ENCODE peak calls at places on chromosome 16, in ten cellular contexts. J is CD8-positive, alpha-beta T cell; W is mammary epithelial cell; B is mucosa of descending colon; M is thoracic aorta; I is Caco-2; K is tibial nerve; E is heart left ventricle; L is psoas muscle; V is right lobe of liver. R is an unnamed sample. For H3K4me1, the result is how much of the 10 kb centered on the place peaks cover.

GRCh38 chr16:86663691-86664517 is 85.6 kb downstream of the FOXL1 start:
- DNase-seq in K (no peak), V (no peak), J (no peak), I (no peak), E (no peak), M (no peak), W (peak), L (no peak), B (no peak), R (no peak)

GRCh38 chr16:69593756-69594155 is 28.0 kb downstream of the NFAT5 start:
- DNase-seq in E (no peak), J (no peak), V (no peak), K (no peak), M (no peak), L (no peak), I (no peak), W (no peak), B (no peak), R (no peak)

GRCh38 chr16:83011939-83012338 is 385.2 kb downstream of the CDH13 start:
- DNase-seq in B (no peak), K (no peak), L (no peak), E (no peak), M (no peak), I (no peak), V (no peak), J (no peak), W (no peak), R (no peak)

GRCh38 chr16:74305978-74306784 is 9.6 kb downstream of the PSMD7 start:
- DNase-seq in W (no peak), B (no peak), I (no peak), J (no peak), M (no peak), K (no peak), V (no peak), L (no peak), E (no peak), R (no peak)

GRCh38 chr16:29023279-29024278 is 38.7 kb downstream of the LAT start:
- DNase-seq in K (no peak), V (no peak), M (no peak), J (no peak), W (peak), L (no peak), I (no peak), E (no peak), B (no peak), R (no peak)

GRCh38 chr16:54657058-54657708 is 273.5 kb upstream of the IRX5 start:
- DNase-seq in E (peak), K (no peak), B (no peak), J (no peak), M (peak), I (peak), V (no peak), W (peak), L (no peak), R (no peak)

GRCh38 chr16:50372611-50373344 is 4.0 kb upstream of the BRD7 start:
- DNase-seq in W (peak), V (no peak), I (no peak), E (peak), J (no peak), M (peak), K (no peak), B (no peak), L (peak), R (peak)

GRCh38 chr16:4768549-4769305 is 1.8 kb upstream of the ZNF500 start:
- DNase-seq in W (peak), B (peak), J (peak), L (peak), K (peak), I (peak), M (peak), V (peak), E (peak), R (peak)

GRCh38 chr16:3842994-3843393 is 37.5 kb downstream of the CREBBP start:
- DNase-seq in J (no peak), W (no peak), L (no peak), V (no peak), B (no peak), E (peak), M (no peak), I (no peak), K (no peak), R (no peak)

GRCh38 chr16:49588729-49589384 is 215.3 kb downstream of the C16orf78 start:
- DNase-seq in J (no peak), B (no peak), W (no peak), E (no peak), K (no peak), V (no peak), L (no peak), I (peak), M (no peak), R (no peak)

GRCh38 chr16:79347176-79347715 is 253.3 kb downstream of the MAF start:
- DNase-seq in I (no peak), M (no peak), J (no peak), L (no peak), V (no peak), K (no peak), B (no peak), W (no peak), E (no peak), R (no peak)

GRCh38 chr16:71453051-71453450 is 9.0 kb downstream of the ZNF23 start:
- DNase-seq in J (no peak), V (no peak), W (no peak), I (no peak), E (no peak), L (no peak), B (no peak), M (no peak), K (no peak), R (no peak)

GRCh38 chr16:67244387-67245188 is 2.7 kb downstream of the FHOD1 start:
- DNase-seq in I (no peak), V (peak), M (peak), K (no peak), L (peak), B (peak), E (peak), W (peak), J (peak), R (peak)

GRCh38 chr16:19696312-19696711 is 21.7 kb downstream of the KNOP1 start:
- DNase-seq in W (peak), J (peak), M (peak), E (peak), L (peak), B (peak), K (peak), V (peak), I (no peak), R (peak)

GRCh38 chr16:381788-382717 is at the start of gene PGAP6:
- DNase-seq in W (no peak), K (peak), E (peak), L (peak), M (no peak), I (peak), V (peak), B (peak), J (peak), R (peak)

GRCh38 chr16:47778106-47778803 is 317.1 kb downstream of the PHKB start:
- DNase-seq in B (no peak), M (no peak), J (no peak), I (no peak), L (no peak), V (no peak), E (no peak), K (no peak), W (no peak), R (no peak)

GRCh38 chr16:31052131-31052530 is 18.8 kb downstream of the STX4 start:
- DNase-seq in M (no peak), B (no peak), I (no peak), J (no peak), W (peak), K (no peak), L (no peak), E (no peak), V (no peak), R (no peak)

GRCh38 chr16:54526916-54527315 is 240.3 kb upstream of the IRX3 start:
- DNase-seq in L (no peak), M (no peak), E (no peak), J (no peak), V (no peak), K (no peak), W (peak), I (no peak), B (no peak), R (no peak)

GRCh38 chr16:63473710-63474109 is 1437.5 kb upstream of the CDH8 start:
- DNase-seq in M (no peak), J (no peak), V (no peak), I (no peak), E (no peak), L (no peak), K (no peak), B (no peak), W (no peak), R (no peak)

GRCh38 chr16:7086842-7087616 is 245.6 kb upstream of the RBFOX1 start:
- DNase-seq in B (no peak), E (peak), W (no peak), M (no peak), L (peak), K (no peak), I (peak), J (no peak), V (no peak), R (peak)

GRCh38 chr16:64356267-64356666 is 765.6 kb downstream of the CDH11 start:
- DNase-seq in I (no peak), L (no peak), M (no peak), B (no peak), J (no peak), K (no peak), E (no peak), V (no peak), W (no peak), R (no peak)

GRCh38 chr16:75304521-75305363 is 53.3 kb upstream of the BCAR1 start:
- DNase-seq in V (no peak), K (no peak), M (peak), W (peak), I (peak), B (peak), J (no peak), E (peak), L (no peak), R (peak)

GRCh38 chr16:8937803-8938202 is 25.9 kb downstream of the USP7 start:
- DNase-seq in L (no peak), J (no peak), V (no peak), K (no peak), M (no peak), B (no peak), W (no peak), I (no peak), E (no peak), R (no peak)

GRCh38 chr16:19384656-19385055 is 33.0 kb upstream of the TMC5 start:
- DNase-seq in L (no peak), K (no peak), B (peak), W (peak), J (no peak), I (no peak), E (no peak), V (no peak), M (no peak), R (no peak)

DNA sequence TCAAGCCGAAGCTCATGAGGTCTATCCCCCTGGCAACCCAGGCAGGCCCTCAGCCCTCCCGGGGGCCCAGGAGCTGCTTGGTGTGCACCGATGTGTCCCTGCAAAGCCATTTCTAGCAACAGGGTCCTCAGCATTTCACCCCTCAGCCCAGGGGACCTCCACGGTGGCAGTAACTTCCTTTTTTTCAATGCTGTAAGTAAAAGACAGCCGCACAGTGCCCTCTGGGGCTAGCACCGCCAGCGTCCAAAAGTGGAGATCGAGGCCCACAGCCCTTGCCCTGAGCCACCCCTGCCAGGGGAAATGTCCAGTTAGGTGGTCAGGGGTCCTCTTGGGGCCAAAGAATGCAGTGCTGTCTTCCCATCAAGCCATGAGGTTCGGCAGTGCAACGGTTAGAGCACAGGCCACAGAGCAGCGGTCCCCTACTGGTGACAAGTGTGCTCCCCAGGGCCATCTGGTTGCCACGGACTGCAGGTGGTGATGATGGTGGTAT is 79.9 kb downstream of the LITAF start:
- DNase-seq in M (no peak), B (no peak), K (no peak), W (no peak), J (no peak), L (peak), E (no peak), V (no peak), I (no peak), R (no peak)
- TF ChIP-seq CTCF in M (no peak), B (no peak), K (no peak), W (no peak), J (no peak), L (no peak), E (no peak), V (no peak), I (no peak), R (no peak)

GRCh38 chr16:57069635-57070350 is 22.6 kb upstream of the CPNE2 start:
- DNase-seq in B (no peak), K (no peak), E (no peak), J (no peak), W (no peak), V (no peak), I (no peak), M (no peak), L (no peak), R (no peak)

GRCh38 chr16:57070424-57070823 is 22.0 kb upstream of the CPNE2 start:
- DNase-seq in E (no peak), I (no peak), K (no peak), L (no peak), J (no peak), W (no peak), M (no peak), V (no peak), B (no peak), R (no peak)

GRCh38 chr16:57070986-57071540 is 21.3 kb upstream of the CPNE2 start:
- DNase-seq in I (no peak), J (no peak), K (no peak), M (no peak), V (no peak), W (no peak), E (no peak), B (no peak), L (no peak), R (no peak)

GRCh38 chr16:57067347-57067746 is 25.0 kb upstream of the CPNE2 start:
- DNase-seq in K (no peak), M (no peak), I (no peak), B (no peak), V (no peak), W (no peak), J (no peak), L (no peak), E (no peak), R (no peak)

DNA sequence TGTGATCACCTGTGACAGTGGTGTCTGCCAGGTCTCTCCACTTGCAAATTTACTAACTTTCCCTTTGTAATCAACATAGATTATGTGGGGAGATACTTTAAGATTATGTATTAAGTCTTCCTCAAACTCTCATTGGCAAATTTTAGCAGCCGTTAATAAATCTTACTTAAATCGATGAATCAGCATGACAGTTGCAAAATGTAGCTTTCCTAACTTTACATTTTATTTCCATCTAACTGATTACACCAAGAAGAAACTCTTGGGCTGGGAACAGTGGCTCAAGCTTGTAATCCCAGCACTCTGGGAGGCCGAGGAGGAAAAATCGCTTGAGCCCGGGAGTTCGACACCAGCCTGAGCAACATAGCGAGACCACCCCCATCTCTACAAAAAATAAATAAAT is 23.3 kb upstream of the CPNE2 start:
- DNase-seq in B (no peak), K (no peak), V (no peak), J (no peak), I (no peak), M (no peak), L (no peak), E (no peak), W (no peak), R (no peak)
- H3K4me3 ChIP-seq in B (no peak), K (no peak), V (no peak), J (no peak), I (no peak), M (no peak), L (no peak), E (no peak), W (no peak), R (no peak)

GRCh38 chr16:89358030-89359005 is 132.0 kb downstream of the ANKRD11 start:
- DNase-seq in K (no peak), M (no peak), E (no peak), J (peak), I (no peak), L (peak), W (no peak), V (no peak), B (peak), R (no peak)

GRCh38 chr16:89357055-89357454 is 133.3 kb downstream of the ANKRD11 start:
- DNase-seq in B (no peak), I (no peak), L (peak), W (peak), J (no peak), M (no peak), E (no peak), K (no peak), V (no peak), R (no peak)

GRCh38 chr16:89359296-89360147 is 130.8 kb downstream of the ANKRD11 start:
- DNase-seq in J (no peak), B (peak), M (no peak), E (no peak), W (no peak), K (no peak), V (peak), I (no peak), L (peak), R (no peak)

GRCh38 chr16:89355686-89356085 is 134.7 kb downstream of the ANKRD11 start:
- DNase-seq in L (no peak), J (no peak), I (no peak), M (no peak), E (no peak), B (no peak), V (no peak), W (no peak), K (no peak), R (no peak)

DNA sequence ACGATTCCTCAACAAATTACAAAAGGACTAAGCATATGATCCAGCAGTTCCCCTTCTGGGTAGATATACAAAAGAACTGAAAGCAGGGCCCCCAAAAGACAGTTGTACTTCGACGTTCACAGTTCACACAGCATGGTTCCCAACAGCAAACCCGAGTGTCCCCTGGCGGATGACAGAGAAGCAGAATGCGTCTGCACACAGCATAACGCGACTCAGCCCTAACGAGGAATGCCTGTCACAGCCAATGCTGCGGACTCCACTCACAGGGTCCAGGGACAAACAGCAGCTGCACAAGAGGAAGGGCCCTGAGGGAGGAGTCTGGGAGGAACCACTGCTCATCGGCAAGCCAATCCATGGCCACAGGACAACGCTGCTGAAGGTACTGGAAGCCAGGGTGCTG is 132.9 kb downstream of the ANKRD11 start:
- DNase-seq in W (no peak), L (peak), K (no peak), E (peak), M (no peak), B (peak), J (no peak), V (no peak), I (no peak), R (no peak)
- H3K4me1 ChIP-seq in W (under half), L (half or more), K (under half), E (half or more), M (under half), B (half or more), J (half or more), V (half or more), I (under half), R (half or more)

DNA sequence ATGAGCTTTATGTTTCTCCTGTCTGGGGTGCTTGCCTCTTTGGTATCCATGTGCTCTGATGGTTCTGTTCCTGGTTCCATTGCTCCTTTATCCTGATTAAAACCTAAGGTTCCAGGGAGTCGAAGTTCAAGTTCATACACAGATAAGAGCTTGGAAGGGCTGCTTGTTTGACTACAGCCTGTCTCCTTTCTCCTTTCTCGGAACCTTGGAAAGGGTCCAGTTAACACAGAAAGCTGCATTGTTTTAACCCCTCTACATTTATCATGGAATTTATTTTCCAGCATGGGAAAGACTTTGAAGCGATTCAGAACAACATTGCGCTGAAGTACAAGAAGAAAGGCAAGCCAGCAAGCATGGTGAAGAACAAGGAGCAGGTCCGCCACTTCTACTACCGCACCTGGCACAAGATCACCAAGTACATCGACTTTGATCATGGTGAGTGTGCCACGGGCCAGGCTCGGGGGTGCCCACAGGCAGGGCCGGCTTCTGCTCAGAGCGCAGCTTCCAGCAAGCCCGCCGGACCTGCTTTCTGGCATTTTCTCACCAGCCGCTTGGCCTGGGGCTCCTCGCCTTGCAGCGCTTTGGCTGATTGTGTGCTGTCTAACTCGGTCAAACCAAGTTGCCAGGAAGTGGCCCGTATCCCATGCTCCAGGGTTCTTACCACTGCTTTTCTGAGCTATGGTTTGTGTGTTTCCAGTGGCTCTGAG is 19.9 kb downstream of the CRAMP1 start:
- DNase-seq in K (no peak), W (no peak), J (no peak), V (no peak), I (no peak), E (no peak), M (no peak), L (no peak), B (no peak), R (no peak)
- TF ChIP-seq CTCF in K (no peak), W (no peak), J (no peak), V (no peak), I (no peak), E (no peak), M (no peak), L (no peak), B (no peak), R (no peak)

GRCh38 chr16:15816228-15816627 is 40.6 kb downstream of the MYH11 start:
- DNase-seq in L (no peak), I (no peak), B (no peak), J (no peak), M (no peak), K (no peak), E (no peak), V (no peak), W (no peak), R (no peak)
- H3K4me3 ChIP-seq in L (no peak), I (no peak), B (no peak), J (no peak), M (peak), K (no peak), E (no peak), V (no peak), W (no peak), R (no peak)

DNA sequence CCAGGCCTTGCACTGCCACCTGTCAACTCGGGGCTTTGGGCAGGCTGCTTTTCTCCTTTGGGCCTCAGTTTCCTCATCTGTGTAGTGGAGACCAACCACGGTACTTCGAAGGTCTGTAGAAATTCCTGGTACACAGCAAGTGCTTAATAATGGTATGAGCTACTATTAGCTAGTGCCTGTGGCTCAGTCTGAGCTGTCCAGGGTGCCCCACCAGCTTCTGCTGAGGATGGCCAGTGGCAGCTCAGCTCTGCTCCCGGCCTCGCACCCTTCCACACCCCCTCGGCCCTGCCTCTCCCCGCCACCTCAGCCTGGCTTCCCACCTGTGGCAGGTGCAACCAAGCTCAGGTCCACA is 26.2 kb upstream of the PLCG2 start:
- DNase-seq in M (no peak), E (no peak), J (no peak), I (no peak), B (no peak), V (no peak), W (no peak), K (no peak), L (no peak), R (no peak)
- H3K4me1 ChIP-seq in M (under half), E (under half), J (under half), I (under half), B (under half), V (under half), W (under half), K (under half), L (under half), R (under half)

DNA sequence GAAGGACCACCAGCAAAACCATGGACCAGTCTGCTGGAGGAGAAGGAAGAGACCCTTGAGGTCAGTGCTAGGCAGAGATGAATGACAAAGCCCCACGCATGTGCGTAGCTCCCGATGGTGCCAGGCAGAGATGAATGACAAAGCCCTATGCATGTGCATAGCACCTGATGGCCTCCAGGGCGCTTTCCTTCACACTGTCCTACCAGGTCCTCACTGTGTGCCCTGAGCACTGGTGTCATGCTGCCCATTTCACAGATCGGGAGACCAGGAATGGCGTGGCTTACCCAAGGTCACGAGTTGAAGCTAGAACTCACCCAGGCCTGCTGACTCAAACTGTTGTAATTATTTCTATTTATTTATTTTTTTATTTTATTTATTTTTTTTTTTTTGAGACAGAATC is 149.6 kb downstream of the KATNIP start:
- DNase-seq in E (no peak), V (no peak), I (no peak), W (no peak), L (no peak), B (no peak), J (no peak), M (no peak), K (no peak), R (no peak)
- TF ChIP-seq CTCF in E (no peak), V (no peak), I (no peak), W (no peak), L (no peak), B (no peak), J (no peak), M (no peak), K (no peak), R (no peak)